ENCODE peak calls at places on chromosome 21, in four cellular contexts. Z is WTC11, N is K562, P is HepG2. O is an unnamed sample.

GRCh38 chr21:41509733-41510132 is 1.8 kb upstream of the TMPRSS2 start:
- DNase-seq in Z (no peak), N (no peak), P (no peak), O (no peak)

GRCh38 chr21:38811257-38811656 is 5.5 kb downstream of the ETS2 start:
- DNase-seq in Z (no peak), P (no peak), N (no peak), O (no peak)

GRCh38 chr21:21860888-21861287 is 862.7 kb downstream of the NCAM2 start:
- DNase-seq in Z (no peak), P (no peak), N (no peak), O (no peak)

GRCh38 chr21:21831036-21831435 is 832.8 kb downstream of the NCAM2 start:
- DNase-seq in P (no peak), Z (no peak), N (no peak), O (no peak)

GRCh38 chr21:41684381-41685245 is 82.2 kb downstream of the RIPK4 start:
- DNase-seq in P (peak; percentile 24), N (no peak), Z (no peak), O (no peak)

GRCh38 chr21:22711636-22712035 is 1713.4 kb downstream of the NCAM2 start:
- DNase-seq in N (no peak), Z (no peak), P (no peak), O (no peak)

GRCh38 chr21:42616366-42617340 is 36.8 kb upstream of the PDE9A start:
- DNase-seq in P (no peak), N (no peak), Z (no peak), O (no peak)

GRCh38 chr21:38733973-38734546 is 71.7 kb upstream of the ETS2 start:
- DNase-seq in P (peak; percentile 61), N (peak; percentile 80), Z (peak; percentile 94), O (peak; percentile 76)

GRCh38 chr21:43726686-43727570 is 8.0 kb downstream of the PDXK start:
- DNase-seq in Z (no peak), P (no peak), N (no peak), O (no peak)

GRCh38 chr21:43188181-43188580 is 19.4 kb downstream of the CRYAA start:
- DNase-seq in P (no peak), Z (peak; percentile 2), N (no peak), O (no peak)

GRCh38 chr21:43735236-43736091 is 16.5 kb downstream of the PDXK start:
- DNase-seq in N (no peak), P (no peak), Z (no peak), O (no peak)

GRCh38 chr21:17387030-17387617 is 125.7 kb upstream of the CXADR start:
- DNase-seq in Z (peak; percentile 14), P (peak; percentile 75), N (peak; percentile 71), O (peak; percentile 62)

GRCh38 chr21:29258626-29259335 is 39.9 kb upstream of the BACH1 start:
- DNase-seq in P (peak; percentile 20), Z (no peak), N (no peak), O (no peak)

GRCh38 chr21:41659791-41660560 is 106.9 kb downstream of the RIPK4 start:
- DNase-seq in P (peak; percentile 29), N (no peak), Z (no peak), O (no peak)

GRCh38 chr21:41943468-41944250 is 10.2 kb downstream of the C2CD2 start:
- DNase-seq in P (no peak), N (no peak), Z (no peak), O (no peak)

GRCh38 chr21:31248598-31248997 is 95.5 kb downstream of the TIAM1 start:
- DNase-seq in P (no peak), N (no peak), Z (no peak), O (no peak)

GRCh38 chr21:41432567-41433460 is 6.8 kb downstream of the MX1 start:
- DNase-seq in P (no peak), Z (no peak), N (no peak), O (no peak)

GRCh38 chr21:40615503-40616376 is 231.2 kb downstream of the DSCAM start:
- DNase-seq in Z (no peak), N (no peak), P (no peak), O (no peak)

GRCh38 chr21:38120984-38121855 is 135.6 kb upstream of the KCNJ15 start:
- DNase-seq in N (peak; percentile 98), P (no peak), Z (no peak), O (no peak)

GRCh38 chr21:42568377-42568776 is 54.7 kb downstream of the SLC37A1 start:
- DNase-seq in N (no peak), P (no peak), Z (peak; percentile 3), O (no peak)

GRCh38 chr21:16322423-16322822 is 592.6 kb downstream of the USP25 start:
- DNase-seq in P (no peak), Z (no peak), N (no peak), O (no peak)

GRCh38 chr21:16285646-16286223 is 556.0 kb downstream of the USP25 start:
- DNase-seq in N (no peak), Z (no peak), P (no peak), O (no peak)

GRCh38 chr21:31257265-31257664 is 86.8 kb downstream of the TIAM1 start:
- DNase-seq in P (no peak), Z (no peak), N (no peak), O (no peak)

GRCh38 chr21:37915941-37916794 is at the start of gene KCNJ6:
- DNase-seq in N (peak; percentile 57), P (no peak), Z (peak; percentile 87), O (peak; percentile 83)

GRCh38 chr21:45543371-45543709 is 1.1 kb upstream of the SLC19A1 start:
- DNase-seq in Z (no peak), N (no peak), P (no peak), O (no peak)

GRCh38 chr21:45544449-45545235 is 2.4 kb upstream of the SLC19A1 start:
- DNase-seq in N (no peak), P (no peak), Z (no peak), O (no peak)

GRCh38 chr21:45545236-45545570 is 3.0 kb upstream of the SLC19A1 start:
- DNase-seq in Z (no peak), N (no peak), P (no peak), O (no peak)

GRCh38 chr21:45542667-45543370 is 579 bp upstream of the SLC19A1 start:
- DNase-seq in Z (peak; percentile 46), P (no peak), N (no peak), O (no peak)

GRCh38 chr21:45543710-45544448 is 1.6 kb upstream of the SLC19A1 start:
- DNase-seq in P (no peak), Z (peak; percentile 12), N (no peak), O (no peak)
- TF ChIP-seq SP1 in P (no peak), Z (no peak), N (no peak), O (no peak)

DNA sequence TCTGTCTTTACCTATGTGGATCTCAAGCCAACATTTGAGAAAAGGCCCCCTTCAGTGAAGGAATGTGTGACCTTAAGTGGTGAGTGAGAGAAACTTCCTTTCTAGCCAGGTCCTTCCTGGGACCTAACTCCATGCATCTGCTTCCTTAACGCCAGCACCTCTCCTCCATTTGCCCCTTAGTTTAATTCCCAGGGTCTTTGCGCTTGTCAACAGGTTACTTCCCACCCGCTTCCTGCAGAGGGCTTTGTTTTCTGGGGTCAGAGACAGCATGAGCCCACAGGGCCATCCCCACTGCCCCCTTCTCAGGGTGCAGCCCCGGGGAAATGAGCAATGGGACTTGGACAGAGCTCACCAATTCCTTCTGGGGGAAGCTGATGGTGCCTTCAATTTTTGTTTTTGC is 54.8 kb downstream of the EVA1C start:
- DNase-seq in N (no peak), Z (peak; percentile 21), P (no peak), O (no peak)
- TF ChIP-seq ELF4 in N (no peak), Z (no peak), P (no peak), O (no peak)

GRCh38 chr21:34936299-34936698 is 112.8 kb downstream of the RUNX1 start:
- DNase-seq in N (no peak), P (no peak), Z (no peak), O (no peak)

GRCh38 chr21:34939673-34940321 is 109.3 kb downstream of the RUNX1 start:
- DNase-seq in Z (no peak), N (no peak), P (no peak), O (no peak)

GRCh38 chr21:34935868-34936267 is 113.2 kb downstream of the RUNX1 start:
- DNase-seq in Z (no peak), P (no peak), N (no peak), O (no peak)

GRCh38 chr21:34936874-34937563 is 112.1 kb downstream of the RUNX1 start:
- DNase-seq in Z (no peak), P (peak; percentile 48), N (no peak), O (no peak)

GRCh38 chr21:34938079-34938764 is 110.9 kb downstream of the RUNX1 start:
- DNase-seq in Z (no peak), P (no peak), N (no peak), O (no peak)
- TF ChIP-seq SP1 in Z (no peak), P (no peak), N (no peak), O (no peak)

GRCh38 chr21:35792569-35792968 is 267.8 kb downstream of the SETD4 start:
- DNase-seq in Z (no peak), P (no peak), N (no peak), O (no peak)

GRCh38 chr21:35796834-35797233 is 263.5 kb downstream of the SETD4 start:
- DNase-seq in N (no peak), P (no peak), Z (no peak), O (no peak)

GRCh38 chr21:35791541-35792335 is 268.6 kb downstream of the SETD4 start:
- DNase-seq in P (no peak), Z (no peak), N (no peak), O (no peak)
- TF ChIP-seq ELF4 in P (no peak), Z (no peak), N (no peak), O (no peak)

GRCh38 chr21:14773777-14774345 is 227.7 kb upstream of the SAMSN1 start:
- DNase-seq in Z (peak; percentile 78), N (peak; percentile 90), P (peak; percentile 30), O (peak; percentile 39)
- TF ChIP-seq SP1 in Z (no peak), N (no peak), P (no peak), O (no peak)

GRCh38 chr21:46452719-46453118 is 6.0 kb upstream of the DIP2A start:
- DNase-seq in Z (no peak), N (no peak), P (no peak), O (no peak)
- TF ChIP-seq ELF4 in Z (no peak), N (no peak), P (no peak), O (no peak)

GRCh38 chr21:25934771-25935224 is 200.0 kb downstream of the GABPA start:
- DNase-seq in N (no peak), P (peak; percentile 44), Z (no peak), O (no peak)
- TF ChIP-seq SP1 in N (no peak), P (no peak), Z (no peak), O (no peak)

GRCh38 chr21:33949516-33950424 is 34.2 kb upstream of the ATP5PO start:
- DNase-seq in Z (no peak), N (no peak), P (no peak), O (no peak)
- TF ChIP-seq ELF4 in Z (no peak), N (no peak), P (no peak), O (no peak)

GRCh38 chr21:46650476-46651098 is 15.1 kb downstream of the PRMT2 start:
- DNase-seq in N (no peak), P (no peak), Z (no peak), O (no peak)
- TF ChIP-seq SP1 in N (no peak), P (no peak), Z (no peak), O (no peak)

O was measured in HEK293T.